ENCODE peak calls at places on chromosomes 16 and 17, in ten cellular contexts. O is H9, F is BJ, N is T follicular helper cell, A is NAMALWA, W is nucleus accumbens, T is colonic mucosa, U is HCEC 1CT, K is T47D, J is breast epithelium. P is an unnamed sample.

GRCh38 chr17:9195961-9196668 is 174.8 kb downstream of the NTN1 start:
- DNase-seq in O (peak; percentile 84), F (no peak), N (no peak), A (no peak), W (no peak), T (peak; percentile 60), U (no peak), K (peak; percentile 94), J (peak; percentile 48), P (no peak)

GRCh38 chr17:72826602-72827001 is 265.9 kb downstream of the SLC39A11 start:
- DNase-seq in O (no peak), F (no peak), N (no peak), A (peak; percentile 9), W (no peak), T (no peak), U (peak; percentile 45), K (no peak), J (no peak), P (no peak)

GRCh38 chr17:72726936-72727335 is 365.6 kb downstream of the SLC39A11 start:
- DNase-seq in O (no peak), F (no peak), N (no peak), A (peak; percentile 63), W (no peak), T (no peak), U (peak; percentile 31), K (no peak), J (no peak), P (peak; percentile 86)

GRCh38 chr17:74842599-74843351 is 16.9 kb downstream of the GRIN2C start:
- DNase-seq in O (peak; percentile 88), F (no peak), N (no peak), A (no peak), W (peak; percentile 31), T (peak; percentile 67), U (peak; percentile 51), K (peak; percentile 74), J (no peak), P (peak; percentile 23)

GRCh38 chr17:78921437-78921971 is 3.7 kb downstream of the TIMP2 start:
- DNase-seq in O (no peak), F (no peak), N (no peak), A (no peak), W (peak; percentile 79), T (no peak), U (no peak), K (no peak), J (no peak), P (no peak)

GRCh38 chr16:61791465-61791864 is 244.8 kb downstream of the CDH8 start:
- DNase-seq in O (no peak), F (no peak), N (no peak), A (no peak), W (no peak), T (no peak), U (no peak), K (no peak), J (no peak), P (no peak)

GRCh38 chr17:14006249-14006942 is 62.9 kb upstream of the COX10 start:
- DNase-seq in O (no peak), F (no peak), N (no peak), A (no peak), W (no peak), T (no peak), U (no peak), K (peak; percentile 61), J (no peak), P (no peak)

GRCh38 chr16:11700264-11701029 is 32.2 kb downstream of the SNN start:
- DNase-seq in O (no peak), F (no peak), N (no peak), A (no peak), W (no peak), T (no peak), U (peak; percentile 16), K (no peak), J (no peak), P (no peak)

GRCh38 chr17:74368341-74369152 is 1.2 kb downstream of the GPR142 start:
- DNase-seq in O (peak; percentile 85), F (no peak), N (peak; percentile 58), A (peak; percentile 62), W (peak; percentile 67), T (peak; percentile 83), U (peak; percentile 2), K (peak; percentile 87), J (peak; percentile 37), P (peak; percentile 65)